ENCODE peak calls at places on chromosomes 16 and 17, in nine cellular contexts. One of them, this sample, is unnamed.

GRCh38 chr16:5450435-5451104 is 353.0 kb upstream of the EEF2KMT start:
- DNase-seq in ascending aorta: no peak
- DNase-seq in cardiac fibroblast: no peak
- DNase-seq in uterus: no peak
- DNase-seq in dorsolateral prefrontal cortex: no peak
- DNase-seq in HFF-Myc: no peak
- DNase-seq in epithelial cell of esophagus: no peak
- DNase-seq in fibroblast of pulmonary artery: no peak
- DNase-seq in heart left ventricle: no peak
- DNase-seq in this sample: no peak

GRCh38 chr17:78884148-78884870 is 18.7 kb downstream of the CEP295NL start:
- DNase-seq in dorsolateral prefrontal cortex: no peak
- DNase-seq in cardiac fibroblast: peak
- DNase-seq in fibroblast of pulmonary artery: peak
- DNase-seq in ascending aorta: no peak
- DNase-seq in HFF-Myc: no peak
- DNase-seq in heart left ventricle: no peak
- DNase-seq in epithelial cell of esophagus: no peak
- DNase-seq in uterus: peak
- DNase-seq in this sample: no peak

GRCh38 chr16:23950898-23951297 is 115.1 kb downstream of the PRKCB start:
- DNase-seq in HFF-Myc: no peak
- DNase-seq in fibroblast of pulmonary artery: no peak
- DNase-seq in dorsolateral prefrontal cortex: no peak
- DNase-seq in ascending aorta: no peak
- DNase-seq in uterus: no peak
- DNase-seq in cardiac fibroblast: no peak
- DNase-seq in epithelial cell of esophagus: no peak
- DNase-seq in heart left ventricle: no peak
- DNase-seq in this sample: no peak

GRCh38 chr16:56513972-56514371 is 5.9 kb downstream of the BBS2 start:
- DNase-seq in dorsolateral prefrontal cortex: peak
- DNase-seq in HFF-Myc: no peak
- DNase-seq in heart left ventricle: no peak
- DNase-seq in cardiac fibroblast: peak
- DNase-seq in fibroblast of pulmonary artery: peak
- DNase-seq in uterus: peak
- DNase-seq in epithelial cell of esophagus: peak
- DNase-seq in ascending aorta: peak
- DNase-seq in this sample: peak

GRCh38 chr17:71068351-71068750 is 899.0 kb downstream of the KCNJ2 start:
- DNase-seq in HFF-Myc: no peak
- DNase-seq in cardiac fibroblast: no peak
- DNase-seq in epithelial cell of esophagus: no peak
- DNase-seq in fibroblast of pulmonary artery: no peak
- DNase-seq in ascending aorta: no peak
- DNase-seq in dorsolateral prefrontal cortex: no peak
- DNase-seq in uterus: no peak
- DNase-seq in heart left ventricle: no peak
- DNase-seq in this sample: no peak

GRCh38 chr17:27906623-27907022 is 13.5 kb upstream of the LYRM9 start:
- DNase-seq in cardiac fibroblast: no peak
- DNase-seq in epithelial cell of esophagus: no peak
- DNase-seq in dorsolateral prefrontal cortex: no peak
- DNase-seq in ascending aorta: no peak
- DNase-seq in uterus: no peak
- DNase-seq in HFF-Myc: no peak
- DNase-seq in heart left ventricle: no peak
- DNase-seq in fibroblast of pulmonary artery: no peak
- DNase-seq in this sample: no peak

GRCh38 chr16:69937465-69937951 is 13.6 kb upstream of the CLEC18A start:
- DNase-seq in epithelial cell of esophagus: peak
- DNase-seq in dorsolateral prefrontal cortex: peak
- DNase-seq in uterus: no peak
- DNase-seq in heart left ventricle: no peak
- DNase-seq in fibroblast of pulmonary artery: peak
- DNase-seq in cardiac fibroblast: peak
- DNase-seq in ascending aorta: no peak
- DNase-seq in HFF-Myc: no peak
- DNase-seq in this sample: no peak

GRCh38 chr17:6823011-6823442 is 8.5 kb downstream of the TEKT1 start:
- DNase-seq in HFF-Myc: no peak
- DNase-seq in epithelial cell of esophagus: peak
- DNase-seq in fibroblast of pulmonary artery: peak
- DNase-seq in ascending aorta: no peak
- DNase-seq in dorsolateral prefrontal cortex: no peak
- DNase-seq in heart left ventricle: no peak
- DNase-seq in cardiac fibroblast: peak
- DNase-seq in uterus: no peak
- DNase-seq in this sample: peak

GRCh38 chr17:69822314-69822875 is 252.6 kb upstream of the KCNJ16 start:
- DNase-seq in epithelial cell of esophagus: no peak
- DNase-seq in fibroblast of pulmonary artery: no peak
- DNase-seq in heart left ventricle: no peak
- DNase-seq in HFF-Myc: no peak
- DNase-seq in dorsolateral prefrontal cortex: no peak
- DNase-seq in ascending aorta: no peak
- DNase-seq in cardiac fibroblast: no peak
- DNase-seq in uterus: no peak
- DNase-seq in this sample: peak

GRCh38 chr17:79977711-79978544 is 57.7 kb downstream of the TBC1D16 start:
- DNase-seq in HFF-Myc: no peak
- DNase-seq in cardiac fibroblast: no peak
- DNase-seq in fibroblast of pulmonary artery: no peak
- DNase-seq in ascending aorta: no peak
- DNase-seq in uterus: peak
- DNase-seq in dorsolateral prefrontal cortex: peak
- DNase-seq in heart left ventricle: no peak
- DNase-seq in epithelial cell of esophagus: no peak
- DNase-seq in this sample: no peak

GRCh38 chr17:74749262-74750038 is 1.0 kb downstream of the NHERF1 start:
- DNase-seq in heart left ventricle: no peak
- DNase-seq in fibroblast of pulmonary artery: no peak
- DNase-seq in dorsolateral prefrontal cortex: no peak
- DNase-seq in uterus: no peak
- DNase-seq in epithelial cell of esophagus: peak
- DNase-seq in HFF-Myc: no peak
- DNase-seq in ascending aorta: no peak
- DNase-seq in cardiac fibroblast: no peak
- DNase-seq in this sample: no peak

GRCh38 chr16:57643902-57644301 is 15.5 kb downstream of the ADGRG1 start:
- DNase-seq in uterus: no peak
- DNase-seq in ascending aorta: no peak
- DNase-seq in epithelial cell of esophagus: no peak
- DNase-seq in cardiac fibroblast: no peak
- DNase-seq in HFF-Myc: no peak
- DNase-seq in fibroblast of pulmonary artery: no peak
- DNase-seq in heart left ventricle: no peak
- DNase-seq in dorsolateral prefrontal cortex: no peak
- DNase-seq in this sample: no peak

GRCh38 chr17:16820161-16820877 is 130.3 kb downstream of the CCDC144A start:
- DNase-seq in cardiac fibroblast: no peak
- DNase-seq in fibroblast of pulmonary artery: no peak
- DNase-seq in ascending aorta: no peak
- DNase-seq in heart left ventricle: peak
- DNase-seq in dorsolateral prefrontal cortex: no peak
- DNase-seq in uterus: no peak
- DNase-seq in HFF-Myc: no peak
- DNase-seq in epithelial cell of esophagus: no peak
- DNase-seq in this sample: no peak

GRCh38 chr16:81237282-81237681 is 1.2 kb upstream of the BCO1 start:
- DNase-seq in HFF-Myc: no peak
- DNase-seq in uterus: peak
- DNase-seq in epithelial cell of esophagus: peak
- DNase-seq in dorsolateral prefrontal cortex: no peak
- DNase-seq in cardiac fibroblast: no peak
- DNase-seq in fibroblast of pulmonary artery: peak
- DNase-seq in heart left ventricle: peak
- DNase-seq in ascending aorta: no peak
- DNase-seq in this sample: peak

GRCh38 chr17:1485748-1486376 is 6.6 kb downstream of the MYO1C start:
- DNase-seq in HFF-Myc: no peak
- DNase-seq in epithelial cell of esophagus: peak
- DNase-seq in heart left ventricle: peak
- DNase-seq in fibroblast of pulmonary artery: peak
- DNase-seq in dorsolateral prefrontal cortex: no peak
- DNase-seq in cardiac fibroblast: peak
- DNase-seq in ascending aorta: peak
- DNase-seq in uterus: peak
- DNase-seq in this sample: peak

GRCh38 chr17:63919311-63919723 is 678 bp upstream of the GH1 start:
- DNase-seq in ascending aorta: peak
- DNase-seq in heart left ventricle: peak
- DNase-seq in dorsolateral prefrontal cortex: peak
- DNase-seq in fibroblast of pulmonary artery: peak
- DNase-seq in cardiac fibroblast: peak
- DNase-seq in uterus: peak
- DNase-seq in epithelial cell of esophagus: peak
- DNase-seq in HFF-Myc: peak
- DNase-seq in this sample: peak

GRCh38 chr16:54962045-54962444 is 31.4 kb downstream of the IRX5 start:
- DNase-seq in fibroblast of pulmonary artery: no peak
- DNase-seq in HFF-Myc: no peak
- DNase-seq in dorsolateral prefrontal cortex: no peak
- DNase-seq in uterus: no peak
- DNase-seq in heart left ventricle: no peak
- DNase-seq in cardiac fibroblast: no peak
- DNase-seq in epithelial cell of esophagus: no peak
- DNase-seq in ascending aorta: no peak
- DNase-seq in this sample: no peak

GRCh38 chr17:73324711-73325526 is 13.1 kb upstream of the CDC42EP4 start:
- DNase-seq in cardiac fibroblast: no peak
- DNase-seq in heart left ventricle: no peak
- DNase-seq in HFF-Myc: no peak
- DNase-seq in ascending aorta: no peak
- DNase-seq in dorsolateral prefrontal cortex: no peak
- DNase-seq in fibroblast of pulmonary artery: no peak
- DNase-seq in uterus: no peak
- DNase-seq in epithelial cell of esophagus: no peak
- DNase-seq in this sample: no peak

GRCh38 chr17:17874478-17874877 is 37.7 kb upstream of the SREBF1 start:
- DNase-seq in heart left ventricle: peak
- DNase-seq in dorsolateral prefrontal cortex: no peak
- DNase-seq in uterus: no peak
- DNase-seq in epithelial cell of esophagus: peak
- DNase-seq in cardiac fibroblast: no peak
- DNase-seq in fibroblast of pulmonary artery: peak
- DNase-seq in ascending aorta: no peak
- DNase-seq in HFF-Myc: peak
- DNase-seq in this sample: peak

GRCh38 chr16:2273931-2274330 is 6.0 kb upstream of the RNPS1 start:
- DNase-seq in heart left ventricle: no peak
- DNase-seq in fibroblast of pulmonary artery: no peak
- DNase-seq in uterus: no peak
- DNase-seq in dorsolateral prefrontal cortex: no peak
- DNase-seq in HFF-Myc: no peak
- DNase-seq in cardiac fibroblast: no peak
- DNase-seq in ascending aorta: no peak
- DNase-seq in epithelial cell of esophagus: no peak
- DNase-seq in this sample: no peak

GRCh38 chr17:29732209-29732608 is 109.5 kb upstream of the CORO6 start:
- DNase-seq in dorsolateral prefrontal cortex: no peak
- DNase-seq in heart left ventricle: no peak
- DNase-seq in uterus: no peak
- DNase-seq in HFF-Myc: no peak
- DNase-seq in cardiac fibroblast: no peak
- DNase-seq in ascending aorta: no peak
- DNase-seq in epithelial cell of esophagus: no peak
- DNase-seq in fibroblast of pulmonary artery: no peak
- DNase-seq in this sample: no peak

GRCh38 chr16:86819523-86819887 is 241.2 kb downstream of the FOXL1 start:
- DNase-seq in uterus: no peak
- DNase-seq in HFF-Myc: no peak
- DNase-seq in ascending aorta: no peak
- DNase-seq in epithelial cell of esophagus: no peak
- DNase-seq in fibroblast of pulmonary artery: no peak
- DNase-seq in cardiac fibroblast: peak
- DNase-seq in heart left ventricle: no peak
- DNase-seq in dorsolateral prefrontal cortex: no peak
- DNase-seq in this sample: no peak
- TF ChIP-seq CTCF in uterus: no peak
- TF ChIP-seq CTCF in HFF-Myc: peak
- TF ChIP-seq CTCF in ascending aorta: peak
- TF ChIP-seq CTCF in epithelial cell of esophagus: peak
- TF ChIP-seq CTCF in fibroblast of pulmonary artery: peak
- TF ChIP-seq CTCF in cardiac fibroblast: peak
- TF ChIP-seq CTCF in heart left ventricle: peak
- TF ChIP-seq CTCF in dorsolateral prefrontal cortex: no peak
- TF ChIP-seq CTCF in this sample: peak

DNA sequence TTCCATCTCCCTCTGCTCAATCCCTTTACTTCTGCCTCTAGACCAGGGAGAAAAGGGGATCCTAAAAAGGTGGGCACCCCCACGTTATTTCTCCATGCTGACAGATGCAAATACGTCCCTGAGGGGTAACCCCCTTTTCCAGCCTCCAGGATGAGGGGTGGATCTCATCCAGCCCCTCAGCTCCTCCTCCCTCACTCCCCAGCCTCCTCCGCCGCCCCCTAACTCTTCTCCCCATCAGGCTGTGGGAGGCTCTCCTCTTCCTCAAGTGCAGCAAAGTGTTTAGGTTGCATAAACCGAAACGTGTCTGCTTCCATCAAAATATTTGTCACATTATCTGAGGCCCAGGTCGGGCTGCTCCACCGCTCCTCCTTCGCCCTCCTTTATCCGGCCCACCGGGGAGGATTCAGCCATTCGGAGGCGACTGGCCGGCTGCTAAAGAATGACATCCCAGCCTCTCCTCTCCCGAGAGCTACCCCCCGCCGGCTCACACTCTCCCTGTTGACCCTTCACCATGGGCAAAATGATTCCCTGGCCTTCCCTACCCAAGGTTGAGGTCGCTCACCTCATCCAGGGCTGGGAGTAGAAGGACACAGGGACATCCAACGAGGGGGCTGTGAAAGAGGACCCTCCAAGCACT is 1.2 kb upstream of the C1QL1 start:
- DNase-seq in heart left ventricle: no peak
- DNase-seq in dorsolateral prefrontal cortex: no peak
- DNase-seq in HFF-Myc: no peak
- DNase-seq in uterus: no peak
- DNase-seq in epithelial cell of esophagus: no peak
- DNase-seq in cardiac fibroblast: no peak
- DNase-seq in ascending aorta: no peak
- DNase-seq in fibroblast of pulmonary artery: no peak
- DNase-seq in this sample: no peak
- H3K4me3 ChIP-seq in heart left ventricle: peak
- H3K4me3 ChIP-seq in dorsolateral prefrontal cortex: peak
- H3K4me3 ChIP-seq in HFF-Myc: no peak
- H3K4me3 ChIP-seq in uterus: no peak
- H3K4me3 ChIP-seq in epithelial cell of esophagus: no peak
- H3K4me3 ChIP-seq in cardiac fibroblast: no peak
- H3K4me3 ChIP-seq in ascending aorta: peak
- H3K4me3 ChIP-seq in fibroblast of pulmonary artery: no peak
- H3K4me3 ChIP-seq in this sample: peak

GRCh38 chr17:60107526-60108257 is 29.0 kb upstream of the HEATR6 start:
- DNase-seq in ascending aorta: no peak
- DNase-seq in HFF-Myc: no peak
- DNase-seq in fibroblast of pulmonary artery: peak
- DNase-seq in heart left ventricle: no peak
- DNase-seq in epithelial cell of esophagus: peak
- DNase-seq in cardiac fibroblast: peak
- DNase-seq in uterus: no peak
- DNase-seq in dorsolateral prefrontal cortex: no peak
- DNase-seq in this sample: peak
- TF ChIP-seq CTCF in ascending aorta: no peak
- TF ChIP-seq CTCF in HFF-Myc: no peak
- TF ChIP-seq CTCF in fibroblast of pulmonary artery: peak
- TF ChIP-seq CTCF in heart left ventricle: no peak
- TF ChIP-seq CTCF in epithelial cell of esophagus: peak
- TF ChIP-seq CTCF in cardiac fibroblast: peak
- TF ChIP-seq CTCF in uterus: no peak
- TF ChIP-seq CTCF in dorsolateral prefrontal cortex: no peak
- TF ChIP-seq CTCF in this sample: peak

GRCh38 chr17:75941442-75941819 is 589 bp upstream of the FBF1 start:
- DNase-seq in HFF-Myc: no peak
- DNase-seq in fibroblast of pulmonary artery: no peak
- DNase-seq in uterus: peak
- DNase-seq in dorsolateral prefrontal cortex: no peak
- DNase-seq in epithelial cell of esophagus: no peak
- DNase-seq in heart left ventricle: no peak
- DNase-seq in cardiac fibroblast: no peak
- DNase-seq in ascending aorta: no peak
- DNase-seq in this sample: no peak
- H3K4me3 ChIP-seq in HFF-Myc: peak
- H3K4me3 ChIP-seq in fibroblast of pulmonary artery: peak
- H3K4me3 ChIP-seq in uterus: peak
- H3K4me3 ChIP-seq in dorsolateral prefrontal cortex: peak
- H3K4me3 ChIP-seq in epithelial cell of esophagus: peak
- H3K4me3 ChIP-seq in heart left ventricle: peak
- H3K4me3 ChIP-seq in cardiac fibroblast: no peak
- H3K4me3 ChIP-seq in ascending aorta: peak
- H3K4me3 ChIP-seq in this sample: peak